ENCODE peak calls at places on chromosome 10, in four cellular contexts. M is AG08396; C is stimulated activated CD4-positive, alpha-beta T cell treated with anti-CD3 and anti-CD28 coated beads, Interleukin-1b, Interleukin-23, amount 100 ng/mL, for 4 hours; P is Panc1. D is an unnamed sample.

GRCh38 chr10:43079823-43080222 is 3.0 kb downstream of the RET start:
- DNase-seq in M (no peak), C (no peak), P (no peak), D (no peak)

GRCh38 chr10:37733822-37734221 is 123.6 kb downstream of the ZNF248 start:
- DNase-seq in M (no peak), C (no peak), P (no peak), D (no peak)

GRCh38 chr10:59631882-59632281 is 77.8 kb downstream of the SLC16A9 start:
- DNase-seq in M (no peak), C (no peak), P (no peak), D (no peak)

GRCh38 chr10:5607594-5607993 is 58.8 kb downstream of the ASB13 start:
- DNase-seq in M (no peak), C (no peak), P (no peak), D (no peak)

GRCh38 chr10:121695731-121696464 is 97.7 kb upstream of the FGFR2 start:
- DNase-seq in M (no peak), C (no peak), P (no peak), D (no peak)

GRCh38 chr10:25682203-25682950 is 251.7 kb upstream of the MYO3A start:
- DNase-seq in M (no peak), C (no peak), P (no peak), D (no peak)

GRCh38 chr10:126088144-126088543 is 191.8 kb downstream of the FANK1 start:
- DNase-seq in M (peak), C (no peak), P (no peak), D (no peak)

GRCh38 chr10:101489355-101489754 is 98.7 kb downstream of the POLL start:
- DNase-seq in M (no peak), C (no peak), P (no peak), D (no peak)

GRCh38 chr10:103869336-103869735 is 14.0 kb upstream of the SH3PXD2A start:
- DNase-seq in M (no peak), C (no peak), P (no peak), D (no peak)

GRCh38 chr10:105634283-105634682 is 993.2 kb downstream of the SORCS3 start:
- DNase-seq in M (no peak), C (no peak), P (no peak), D (no peak)

GRCh38 chr10:22481687-22482539 is 136.6 kb downstream of the SPAG6 start:
- DNase-seq in M (no peak), C (no peak), P (no peak), D (no peak)

GRCh38 chr10:99292159-99292558 is 37.0 kb upstream of the CNNM1 start:
- DNase-seq in M (peak), C (no peak), P (no peak), D (no peak)

GRCh38 chr10:96473866-96474265 is 39.9 kb downstream of the TLL2 start:
- DNase-seq in M (no peak), C (no peak), P (no peak), D (no peak)

GRCh38 chr10:79280956-79281355 is 66.3 kb upstream of the PPIF start:
- DNase-seq in M (no peak), C (no peak), P (no peak), D (no peak)

GRCh38 chr10:2356670-2357069 is 619.3 kb upstream of the ADARB2 start:
- DNase-seq in M (no peak), C (no peak), P (no peak), D (no peak)

GRCh38 chr10:127278001-127278400 is 81.6 kb upstream of the INSYN2A start:
- DNase-seq in M (peak), C (no peak), P (no peak), D (no peak)

GRCh38 chr10:80662429-80663211 is 124.9 kb downstream of the SH2D4B start:
- DNase-seq in M (peak), C (peak), P (peak), D (peak)

GRCh38 chr10:60099998-60100747 is 193.8 kb upstream of the CCDC6 start:
- DNase-seq in M (peak), C (peak), P (no peak), D (peak)

GRCh38 chr10:102399217-102400021 is 3.9 kb downstream of the NFKB2 start:
- DNase-seq in M (peak), C (peak), P (no peak), D (peak)

GRCh38 chr10:124244256-124244877 is 151.0 kb upstream of the CHST15 start:
- DNase-seq in M (no peak), C (no peak), P (no peak), D (no peak)

GRCh38 chr10:131178956-131179355 is 132.6 kb downstream of the TCERG1L start:
- DNase-seq in M (no peak), C (no peak), P (no peak), D (no peak)

GRCh38 chr10:96263684-96264083 is 7.7 kb downstream of the BLNK start:
- DNase-seq in M (no peak), C (no peak), P (no peak), D (no peak)

GRCh38 chr10:35421553-35422178 is 85.4 kb downstream of the CCNY start:
- DNase-seq in M (peak), C (no peak), P (peak), D (no peak)

GRCh38 chr10:112752268-112752667 is 197.8 kb upstream of the TCF7L2 start:
- DNase-seq in M (no peak), C (no peak), P (no peak), D (no peak)

GRCh38 chr10:79112898-79113431 is 44.2 kb downstream of the ZMIZ1 start:
- DNase-seq in M (peak), C (no peak), P (no peak), D (peak)

GRCh38 chr10:97580421-97581367 is 3.5 kb upstream of the HOGA1 start:
- DNase-seq in M (no peak), C (no peak), P (no peak), D (no peak)

D was measured in NCI-H446 treated with DMSO at 0.1 percent for 48 hours.